ENCODE peak calls at places on chromosome 20, in ten cellular contexts. I is heart left ventricle; N is H9; M is PC-3; F is tibial artery; Q is heart right ventricle; H is A549; B is mesendoderm; K is CD8-positive, alpha-beta T cell; T is CD4-positive, alpha-beta T cell. Z is an unnamed sample.

GRCh38 chr20:44079291-44079690 is 107.7 kb downstream of the JPH2 start:
- DNase-seq in I (no peak), N (no peak), M (peak), F (no peak), Q (no peak), H (no peak), B (no peak), K (no peak), T (no peak), Z (no peak)

GRCh38 chr20:23065438-23066201 is 16.1 kb upstream of the THBD start:
- DNase-seq in I (no peak), N (no peak), M (no peak), F (no peak), Q (no peak), H (no peak), B (no peak), K (no peak), T (no peak), Z (no peak)

GRCh38 chr20:19081937-19082336 is 130.5 kb upstream of the SLC24A3 start:
- DNase-seq in I (no peak), N (no peak), M (no peak), F (no peak), Q (no peak), H (no peak), B (no peak), K (no peak), T (no peak), Z (no peak)

GRCh38 chr20:56417911-56418310 is 5.9 kb downstream of the CASS4 start:
- DNase-seq in I (no peak), N (no peak), M (peak), F (no peak), Q (no peak), H (no peak), B (no peak), K (no peak), T (no peak), Z (no peak)

GRCh38 chr20:46243707-46244628 is 64.3 kb downstream of the CDH22 start:
- DNase-seq in I (no peak), N (no peak), M (no peak), F (no peak), Q (no peak), H (no peak), B (peak), K (no peak), T (no peak), Z (no peak)

GRCh38 chr20:3072530-3073250 is 1.3 kb downstream of the OXT start:
- DNase-seq in I (no peak), N (no peak), M (no peak), F (no peak), Q (no peak), H (no peak), B (no peak), K (no peak), T (no peak), Z (no peak)

GRCh38 chr20:2237059-2237458 is 58.7 kb upstream of the TGM3 start:
- DNase-seq in I (peak), N (peak), M (peak), F (peak), Q (peak), H (no peak), B (peak), K (no peak), T (no peak), Z (peak)

GRCh38 chr20:33463332-33464101 is 20.0 kb upstream of the SNTA1 start:
- DNase-seq in I (peak), N (no peak), M (no peak), F (no peak), Q (no peak), H (no peak), B (no peak), K (no peak), T (no peak), Z (no peak)

GRCh38 chr20:64069614-64070243 is 6.7 kb downstream of the TCEA2 start:
- DNase-seq in I (no peak), N (peak), M (peak), F (no peak), Q (no peak), H (peak), B (peak), K (no peak), T (no peak), Z (no peak)

GRCh38 chr20:46188866-46189265 is 70.8 kb downstream of the CD40 start:
- DNase-seq in I (no peak), N (no peak), M (no peak), F (no peak), Q (no peak), H (no peak), B (no peak), K (no peak), T (no peak), Z (no peak)

GRCh38 chr20:33740189-33740588 is 8.4 kb downstream of the ZNF341 start:
- DNase-seq in I (no peak), N (no peak), M (no peak), F (no peak), Q (no peak), H (no peak), B (no peak), K (no peak), T (no peak), Z (no peak)

GRCh38 chr20:62433655-62434054 is 6.3 kb upstream of the RBBP8NL start:
- DNase-seq in I (no peak), N (no peak), M (no peak), F (no peak), Q (no peak), H (no peak), B (no peak), K (no peak), T (no peak), Z (no peak)

GRCh38 chr20:45041464-45042337 is 59.2 kb downstream of the KCNS1 start:
- DNase-seq in I (no peak), N (peak), M (peak), F (no peak), Q (no peak), H (no peak), B (peak), K (no peak), T (no peak), Z (no peak)

GRCh38 chr20:57594092-57594911 is 25.9 kb downstream of the ZBP1 start:
- DNase-seq in I (peak), N (peak), M (peak), F (no peak), Q (peak), H (peak), B (peak), K (peak), T (peak), Z (no peak)

GRCh38 chr20:7744411-7744810 is 195.8 kb downstream of the HAO1 start:
- DNase-seq in I (no peak), N (no peak), M (peak), F (no peak), Q (no peak), H (no peak), B (peak), K (no peak), T (no peak), Z (peak)

GRCh38 chr20:35117629-35118028 is 25.0 kb upstream of the TRPC4AP start:
- DNase-seq in I (no peak), N (no peak), M (no peak), F (no peak), Q (no peak), H (no peak), B (no peak), K (no peak), T (no peak), Z (no peak)

GRCh38 chr20:23227976-23228375 is 122.6 kb upstream of the NXT1 start:
- DNase-seq in I (no peak), N (no peak), M (no peak), F (no peak), Q (no peak), H (no peak), B (no peak), K (no peak), T (no peak), Z (no peak)

GRCh38 chr20:62026564-62026856 is 39.2 kb downstream of the TAF4 start:
- DNase-seq in I (no peak), N (no peak), M (no peak), F (no peak), Q (no peak), H (no peak), B (no peak), K (no peak), T (no peak), Z (no peak)

GRCh38 chr20:43583982-43584432 is 6.7 kb upstream of the IFT52 start:
- DNase-seq in I (peak), N (no peak), M (peak), F (peak), Q (peak), H (no peak), B (no peak), K (no peak), T (no peak), Z (peak)

GRCh38 chr20:36499723-36500501 is 41.4 kb upstream of the MYL9 start:
- DNase-seq in I (no peak), N (no peak), M (no peak), F (no peak), Q (no peak), H (no peak), B (no peak), K (no peak), T (no peak), Z (no peak)

GRCh38 chr20:6576721-6577120 is 190.8 kb upstream of the BMP2 start:
- DNase-seq in I (no peak), N (no peak), M (no peak), F (no peak), Q (no peak), H (no peak), B (no peak), K (no peak), T (no peak), Z (no peak)

GRCh38 chr20:61663521-61664425 is 401.9 kb downstream of the TAF4 start:
- DNase-seq in I (no peak), N (no peak), M (no peak), F (no peak), Q (no peak), H (no peak), B (no peak), K (no peak), T (no peak), Z (no peak)

GRCh38 chr20:61888101-61888865 is 177.4 kb downstream of the TAF4 start:
- DNase-seq in I (no peak), N (no peak), M (no peak), F (no peak), Q (peak), H (no peak), B (no peak), K (no peak), T (no peak), Z (no peak)

GRCh38 chr20:63115651-63116411 is 100.1 kb downstream of the YTHDF1 start:
- DNase-seq in I (no peak), N (no peak), M (no peak), F (no peak), Q (peak), H (no peak), B (no peak), K (no peak), T (no peak), Z (no peak)

GRCh38 chr20:25289886-25290597 is 42.2 kb downstream of the PYGB start:
- DNase-seq in I (no peak), N (no peak), M (no peak), F (no peak), Q (no peak), H (no peak), B (no peak), K (no peak), T (no peak), Z (no peak)

GRCh38 chr20:52172392-52173047 is 19.1 kb downstream of the ZFP64 start:
- DNase-seq in I (no peak), N (no peak), M (no peak), F (no peak), Q (no peak), H (no peak), B (no peak), K (no peak), T (no peak), Z (no peak)

GRCh38 chr20:10423735-10424134 is 10.3 kb downstream of the MKKS start:
- DNase-seq in I (no peak), N (no peak), M (no peak), F (no peak), Q (no peak), H (no peak), B (no peak), K (no peak), T (no peak), Z (no peak)

GRCh38 chr20:51172558-51173428 is 149.9 kb upstream of the KCNG1 start:
- DNase-seq in I (no peak), N (peak), M (no peak), F (no peak), Q (no peak), H (no peak), B (peak), K (no peak), T (no peak), Z (no peak)

GRCh38 chr20:8787090-8787489 is 281.8 kb upstream of the PLCB4 start:
- DNase-seq in I (no peak), N (no peak), M (no peak), F (no peak), Q (no peak), H (no peak), B (no peak), K (no peak), T (no peak), Z (no peak)

GRCh38 chr20:18506744-18507143 is 996 bp upstream of the SEC23B start:
- DNase-seq in I (no peak), N (no peak), M (no peak), F (no peak), Q (no peak), H (no peak), B (no peak), K (no peak), T (peak), Z (no peak)

GRCh38 chr20:22453244-22454080 is 130.9 kb downstream of the FOXA2 start:
- DNase-seq in I (no peak), N (no peak), M (peak), F (no peak), Q (no peak), H (peak), B (peak), K (no peak), T (no peak), Z (no peak)

GRCh38 chr20:35446356-35447078 is 8.5 kb upstream of the GDF5 start:
- DNase-seq in I (no peak), N (no peak), M (no peak), F (no peak), Q (no peak), H (no peak), B (no peak), K (no peak), T (no peak), Z (no peak)

GRCh38 chr20:63782051-63782471 is 42.5 kb downstream of the SLC2A4RG start:
- DNase-seq in I (no peak), N (no peak), M (peak), F (no peak), Q (no peak), H (no peak), B (peak), K (peak), T (peak), Z (no peak)

GRCh38 chr20:38186788-38187221 is 21.7 kb upstream of the TGM2 start:
- DNase-seq in I (no peak), N (no peak), M (peak), F (no peak), Q (no peak), H (no peak), B (no peak), K (no peak), T (no peak), Z (no peak)
- H3K27ac ChIP-seq in I (no peak), N (no peak), M (peak), F (peak), Q (no peak), H (peak), B (no peak), K (no peak), T (no peak), Z (no peak)

DNA sequence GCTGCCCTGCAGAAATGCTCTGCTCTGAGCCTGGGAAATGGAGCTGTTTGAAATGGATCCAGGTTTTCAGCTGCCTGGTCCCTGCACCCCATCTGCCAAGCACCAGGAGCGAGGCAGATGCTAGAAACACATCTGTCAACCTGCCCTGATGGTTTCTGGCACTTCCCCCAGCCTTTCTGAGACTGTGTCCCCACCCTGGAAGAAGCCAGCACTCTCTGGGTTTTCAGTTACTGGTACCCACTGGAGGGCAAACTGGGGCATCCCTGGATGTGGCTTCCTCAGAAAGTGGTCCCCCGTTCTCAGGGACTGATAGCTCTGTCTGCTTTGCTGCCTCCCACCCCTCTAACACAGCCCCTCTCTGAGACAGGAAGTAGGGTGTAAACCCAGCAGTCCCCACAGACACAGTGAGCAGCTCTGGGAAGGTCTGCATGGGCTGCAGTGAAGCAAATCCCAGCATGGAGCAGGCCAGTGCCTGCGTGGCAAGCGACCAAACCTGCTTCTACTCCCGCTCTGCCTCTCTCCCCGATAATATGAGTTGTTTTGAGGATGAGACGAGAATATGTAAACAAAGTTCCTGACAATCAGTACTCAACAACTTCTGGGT is 54.2 kb upstream of the MAFB start:
- DNase-seq in I (no peak), N (no peak), M (no peak), F (no peak), Q (no peak), H (no peak), B (no peak), K (no peak), T (no peak), Z (no peak)
- H3K27ac ChIP-seq in I (no peak), N (no peak), M (no peak), F (no peak), Q (no peak), H (no peak), B (no peak), K (no peak), T (no peak), Z (no peak)

GRCh38 chr20:53263554-53264438 is 291.6 kb downstream of the TSHZ2 start:
- DNase-seq in I (no peak), N (no peak), M (no peak), F (no peak), Q (no peak), H (no peak), B (no peak), K (no peak), T (no peak), Z (no peak)

GRCh38 chr20:53260591-53260990 is 288.4 kb downstream of the TSHZ2 start:
- DNase-seq in I (no peak), N (no peak), M (no peak), F (no peak), Q (no peak), H (no peak), B (no peak), K (no peak), T (no peak), Z (no peak)

GRCh38 chr20:53262294-53262840 is 290.2 kb downstream of the TSHZ2 start:
- DNase-seq in I (no peak), N (no peak), M (peak), F (no peak), Q (no peak), H (no peak), B (no peak), K (no peak), T (no peak), Z (no peak)

GRCh38 chr20:53265304-53265875 is 293.2 kb downstream of the TSHZ2 start:
- DNase-seq in I (no peak), N (no peak), M (no peak), F (no peak), Q (no peak), H (no peak), B (no peak), K (no peak), T (no peak), Z (no peak)

DNA sequence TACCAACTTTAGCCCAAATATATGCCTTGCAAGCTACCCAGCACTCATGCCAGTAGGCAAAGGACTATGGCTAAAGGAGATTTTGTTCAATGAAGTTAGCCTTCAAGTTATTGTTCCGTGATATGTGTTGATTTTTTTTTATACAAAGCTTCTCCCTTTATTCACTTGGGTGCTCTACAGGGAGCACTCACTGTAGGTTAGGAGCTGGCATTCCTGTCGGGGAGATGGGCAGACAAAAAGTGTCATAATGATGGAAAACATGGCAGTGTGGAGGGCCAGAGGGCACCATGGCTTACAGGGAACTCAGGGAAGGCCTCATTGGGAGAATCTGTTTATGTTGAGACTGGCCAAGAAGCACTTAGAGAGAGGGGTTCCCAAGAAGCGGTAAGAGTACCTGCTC is 292.4 kb downstream of the TSHZ2 start:
- DNase-seq in I (no peak), N (no peak), M (no peak), F (no peak), Q (no peak), H (no peak), B (no peak), K (no peak), T (no peak), Z (no peak)
- H3K27ac ChIP-seq in I (no peak), N (no peak), M (no peak), F (no peak), Q (no peak), H (no peak), B (no peak), K (no peak), T (no peak), Z (no peak)

DNA sequence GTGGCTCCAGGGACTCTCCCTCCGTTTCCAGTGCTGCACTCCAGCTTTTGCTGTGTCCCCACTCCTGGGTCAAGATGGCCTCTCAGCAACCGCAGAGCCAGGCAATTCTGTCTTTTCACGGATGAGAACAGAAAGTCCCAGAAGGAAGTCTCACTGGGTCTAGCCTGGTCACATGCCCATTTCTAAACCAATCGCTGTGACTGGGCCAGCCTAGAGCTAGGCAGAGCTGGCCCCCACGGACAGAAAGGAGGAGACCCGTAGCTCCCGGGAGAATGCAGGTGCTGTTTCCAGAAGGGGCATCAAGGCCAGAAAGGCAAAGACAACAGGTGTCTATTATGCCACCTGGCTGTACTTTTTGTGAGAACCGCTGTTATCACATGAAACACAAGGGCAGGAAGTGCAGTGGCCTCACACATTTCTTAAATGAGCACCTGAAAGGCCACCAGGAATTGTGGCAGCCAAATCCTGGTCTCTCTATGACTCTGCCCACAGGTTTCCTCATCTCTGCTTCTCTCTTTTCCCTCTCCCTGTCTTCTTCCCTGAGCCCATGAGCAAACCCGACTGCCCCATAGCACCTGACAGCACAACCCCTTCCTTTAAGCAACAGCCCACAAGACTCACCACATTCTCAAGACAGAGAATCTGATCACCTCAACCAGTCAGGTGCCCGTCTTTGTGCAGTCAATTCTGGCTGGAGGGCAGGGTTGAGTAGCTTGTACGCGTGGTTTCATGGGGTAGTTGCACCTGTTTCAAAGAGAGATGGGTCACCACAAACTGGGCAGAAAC is 37.1 kb upstream of the B4GALT5 start:
- DNase-seq in I (no peak), N (no peak), M (no peak), F (no peak), Q (no peak), H (no peak), B (no peak), K (no peak), T (no peak), Z (no peak)
- H3K27ac ChIP-seq in I (no peak), N (no peak), M (no peak), F (no peak), Q (peak), H (no peak), B (no peak), K (no peak), T (no peak), Z (no peak)

GRCh38 chr20:14882846-14883245 is 545.4 kb upstream of the FLRT3 start:
- DNase-seq in I (no peak), N (no peak), M (no peak), F (no peak), Q (no peak), H (no peak), B (no peak), K (no peak), T (no peak), Z (no peak)
- H3K27ac ChIP-seq in I (no peak), N (no peak), M (peak), F (no peak), Q (no peak), H (no peak), B (no peak), K (no peak), T (no peak), Z (no peak)

Z was measured in AG04450.